ENCODE peak calls at places on chromosomes 7 and 10, in four cellular contexts. M is H1, R is A549, Z is sigmoid colon. A is an unnamed sample.

GRCh38 chr7:142807855-142808460 is 37.2 kb downstream of the PRSS2 start:
- DNase-seq in Z (no peak), R (no peak), M (no peak), A (no peak)

GRCh38 chr10:58511765-58512469 is 755 bp upstream of the BICC1 start:
- DNase-seq in R (no peak), Z (no peak), M (no peak), A (peak)

GRCh38 chr10:96259150-96259549 is 12.2 kb downstream of the BLNK start:
- DNase-seq in R (no peak), M (no peak), Z (no peak), A (no peak)

GRCh38 chr7:129950191-129950940 is 2.4 kb downstream of the UBE2H start:
- DNase-seq in M (no peak), Z (peak), R (no peak), A (no peak)

GRCh38 chr10:113991091-113991860 is 52.4 kb upstream of the ADRB1 start:
- DNase-seq in R (no peak), Z (no peak), M (no peak), A (no peak)

GRCh38 chr7:20307119-20307518 is 23.6 kb upstream of the ITGB8 start:
- DNase-seq in Z (no peak), R (no peak), M (no peak), A (no peak)

GRCh38 chr7:155803418-155804376 is 8.6 kb downstream of the SHH start:
- DNase-seq in R (no peak), M (no peak), Z (no peak), A (no peak)

GRCh38 chr7:82442492-82443043 is 1.0 kb downstream of the CACNA2D1 start:
- DNase-seq in R (peak), Z (peak), M (no peak), A (no peak)

GRCh38 chr10:30059209-30060107 is at the start of gene JCAD:
- DNase-seq in R (peak), Z (peak), M (no peak), A (peak)

GRCh38 chr7:24381919-24382505 is 98.0 kb downstream of the NPY start:
- DNase-seq in R (peak), M (no peak), Z (no peak), A (no peak)

GRCh38 chr7:7564323-7564780 is 2.3 kb upstream of the MIOS start:
- DNase-seq in M (no peak), R (peak), Z (no peak), A (no peak)
- TF ChIP-seq EP300 in M (no peak), R (no peak), Z (no peak), A (no peak)

GRCh38 chr7:148390381-148390780 is 200.2 kb upstream of the C7orf33 start:
- DNase-seq in Z (no peak), M (no peak), R (no peak), A (no peak)
- TF ChIP-seq EP300 in Z (no peak), M (no peak), R (no peak), A (no peak)

DNA sequence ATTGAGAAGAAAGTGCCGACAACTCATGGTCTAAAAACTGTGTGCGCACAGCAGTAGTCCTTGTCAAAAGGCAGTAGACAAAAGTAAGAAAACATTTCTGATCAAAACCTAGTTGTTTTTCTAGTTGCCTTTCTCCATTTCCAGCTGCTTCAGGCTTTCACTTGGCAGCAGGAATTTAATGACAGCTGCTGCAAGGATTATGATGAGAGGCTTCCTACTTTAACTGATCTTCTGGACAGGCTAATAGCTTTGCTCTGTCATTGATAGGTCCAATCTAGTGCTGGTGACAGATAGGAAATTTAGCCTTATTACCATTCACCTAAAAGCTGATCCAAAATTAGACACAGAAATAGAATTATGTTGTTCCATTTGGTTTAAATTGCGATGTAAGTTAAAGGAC is 110.7 kb upstream of the SEMA3C start:
- DNase-seq in Z (no peak), M (no peak), R (no peak), A (no peak)
- TF ChIP-seq EP300 in Z (no peak), M (no peak), R (no peak), A (no peak)

GRCh38 chr7:146053492-146053891 is 63.1 kb upstream of the CNTNAP2 start:
- DNase-seq in M (no peak), R (no peak), Z (no peak), A (no peak)
- TF ChIP-seq EP300 in M (no peak), R (no peak), Z (no peak), A (no peak)

GRCh38 chr10:27241640-27242472 is 1.3 kb upstream of the ACBD5 start:
- DNase-seq in Z (peak), R (peak), M (peak), A (peak)
- TF ChIP-seq EP300 in Z (no peak), R (no peak), M (peak), A (no peak)

GRCh38 chr10:24957624-24958435 is 5.4 kb upstream of the PRTFDC1 start:
- DNase-seq in Z (no peak), M (no peak), R (peak), A (no peak)
- TF ChIP-seq EP300 in Z (no peak), M (no peak), R (peak), A (no peak)

GRCh38 chr10:75205908-75206307 is 4.7 kb upstream of the VDAC2 start:
- DNase-seq in Z (peak), R (no peak), M (no peak), A (no peak)

GRCh38 chr10:75207868-75208167 is 2.8 kb upstream of the VDAC2 start:
- DNase-seq in M (no peak), R (no peak), Z (no peak), A (no peak)

GRCh38 chr10:75208177-75208576 is 2.4 kb upstream of the VDAC2 start:
- DNase-seq in Z (peak), M (no peak), R (no peak), A (no peak)

GRCh38 chr10:75209325-75210192 is 1.0 kb upstream of the VDAC2 start:
- DNase-seq in Z (peak), R (no peak), M (no peak), A (peak)

DNA sequence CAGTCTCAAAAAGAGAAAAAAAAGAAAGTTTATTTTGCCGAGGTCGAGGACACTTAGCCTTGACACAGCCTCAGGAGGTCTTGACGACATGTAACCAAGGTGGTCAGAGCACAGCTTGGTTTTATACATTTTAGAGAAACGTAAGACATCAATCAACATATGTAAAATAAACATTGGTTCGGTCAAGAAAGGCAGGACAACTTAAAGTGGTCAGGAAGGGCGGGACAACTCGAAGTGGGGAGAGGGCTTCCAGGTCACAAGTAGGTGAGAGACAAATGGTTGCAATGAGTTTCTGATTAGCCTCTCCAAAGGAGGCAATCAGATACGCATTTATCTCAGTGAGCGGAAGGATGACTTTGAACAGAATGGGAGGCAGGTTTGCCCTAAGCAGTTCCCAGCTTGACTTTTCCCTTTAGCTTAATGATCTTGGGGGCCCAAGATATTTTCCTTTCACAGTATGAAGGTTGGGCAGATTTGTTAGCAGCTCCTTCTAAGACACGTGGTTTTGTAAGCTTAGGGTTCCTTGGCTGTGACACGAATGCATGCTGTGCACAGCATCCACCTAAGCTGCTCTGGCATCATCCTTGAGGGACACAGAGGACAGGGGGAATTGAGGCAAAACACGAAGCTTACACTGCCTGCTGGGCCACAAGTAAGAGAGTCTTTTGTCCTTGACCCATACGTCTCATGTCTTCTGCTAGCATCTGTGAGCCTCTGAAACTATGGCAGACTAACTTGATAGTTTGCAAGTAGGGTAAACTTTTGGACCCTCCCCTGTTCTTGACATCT is 3.3 kb upstream of the VDAC2 start:
- DNase-seq in Z (peak), M (no peak), R (no peak), A (no peak)
- TF ChIP-seq EP300 in Z (no peak), M (no peak), R (no peak), A (no peak)

GRCh38 chr7:70711441-70711840 is 420.5 kb upstream of the GALNT17 start:
- DNase-seq in M (no peak), R (no peak), Z (no peak), A (no peak)
- TF ChIP-seq EP300 in M (no peak), R (no peak), Z (no peak), A (no peak)

DNA sequence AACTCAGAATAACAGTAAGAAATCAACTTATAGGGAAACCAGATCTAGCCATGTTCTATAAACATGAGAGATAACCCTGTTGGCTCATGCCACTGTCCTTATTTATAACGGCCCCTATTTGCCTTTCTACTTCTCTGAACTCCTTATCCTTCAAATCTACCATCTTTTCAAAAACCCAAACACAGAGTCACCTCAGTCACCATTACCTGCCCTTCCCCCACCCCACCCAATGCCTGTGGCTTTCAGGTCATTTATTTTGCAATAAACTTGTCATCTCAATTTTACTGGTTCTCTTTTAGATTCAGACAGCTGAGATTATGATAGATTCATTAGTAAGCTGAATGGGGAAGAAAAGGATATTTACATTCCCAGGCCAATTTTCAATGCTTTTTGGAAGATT is 53.6 kb downstream of the KMT2C start:
- DNase-seq in M (no peak), Z (no peak), R (no peak), A (no peak)
- TF ChIP-seq EP300 in M (no peak), Z (no peak), R (no peak), A (no peak)

A was measured in ovary.